ENCODE peak calls at places on chromosomes 6 and 20, in five cellular contexts. C is NCI-H774, B is hippocampal formation, J is LoVo, Y is nephron progenitor cell. I is an unnamed sample.

GRCh38 chr20:60900581-60900980 is 351.5 kb upstream of the CDH4 start:
- DNase-seq in C (no peak), B (no peak), J (no peak), Y (no peak), I (no peak)

GRCh38 chr6:159033160-159034049 is 11.4 kb downstream of the TAGAP start:
- DNase-seq in C (no peak), B (no peak), J (no peak), Y (no peak), I (no peak)

GRCh38 chr6:72739368-72739779 is 117.5 kb downstream of the KCNQ5 start:
- DNase-seq in C (no peak), B (no peak), J (no peak), Y (no peak), I (no peak)

GRCh38 chr6:16130932-16131387 is 2.1 kb downstream of the MYLIP start:
- DNase-seq in C (no peak), B (peak), J (peak), Y (peak), I (peak)

GRCh38 chr20:36217226-36217625 is 19.1 kb upstream of the AAR2 start:
- DNase-seq in C (no peak), B (no peak), J (no peak), Y (no peak), I (peak)

GRCh38 chr20:32966382-32966781 is 37.9 kb downstream of the SUN5 start:
- DNase-seq in C (no peak), B (no peak), J (no peak), Y (no peak), I (no peak)

GRCh38 chr6:50718058-50718457 is 4.7 kb downstream of the TFAP2D start:
- DNase-seq in C (no peak), B (no peak), J (no peak), Y (no peak), I (no peak)

GRCh38 chr6:132060591-132060990 is 109.4 kb upstream of the CCN2 start:
- DNase-seq in C (peak), B (no peak), J (peak), Y (no peak), I (no peak)

GRCh38 chr20:645318-646106 is 7.5 kb downstream of the SRXN1 start:
- DNase-seq in C (peak), B (peak), J (peak), Y (peak), I (peak)

GRCh38 chr6:80454197-80454596 is 347.7 kb downstream of the BCKDHB start:
- DNase-seq in C (no peak), B (no peak), J (peak), Y (no peak), I (no peak)

GRCh38 chr20:44228465-44229258 is 18.1 kb upstream of the OSER1 start:
- DNase-seq in C (no peak), B (no peak), J (no peak), Y (no peak), I (no peak)

GRCh38 chr6:126054258-126054702 is 67.9 kb downstream of the TRMT11 start:
- DNase-seq in C (no peak), B (no peak), J (no peak), Y (no peak), I (no peak)

GRCh38 chr6:6820688-6821238 is 232.2 kb downstream of the LY86 start:
- DNase-seq in C (peak), B (no peak), J (peak), Y (no peak), I (peak)